ENCODE peak calls at places on chromosomes 7 and 10, in nine cellular contexts. One of them, this sample, is unnamed. For H3K27me3, the result is how much of the 10 kb centered on the place peaks cover.

GRCh38 chr7:12769464-12769863 is 82.0 kb downstream of the ARL4A start:
- DNase-seq in neural progenitor cell: no peak
- DNase-seq in GM23248: peak
- DNase-seq in dorsolateral prefrontal cortex: no peak
- DNase-seq in mammary epithelial cell: no peak
- DNase-seq in GM12878: no peak
- DNase-seq in CD4-positive, alpha-beta T cell: no peak
- DNase-seq in lung: no peak
- DNase-seq in PC-3: peak
- DNase-seq in this sample: no peak

GRCh38 chr7:142557971-142558582 is 191.2 kb upstream of the PRSS1 start:
- DNase-seq in mammary epithelial cell: peak
- DNase-seq in lung: no peak
- DNase-seq in GM12878: no peak
- DNase-seq in GM23248: peak
- DNase-seq in dorsolateral prefrontal cortex: no peak
- DNase-seq in PC-3: peak
- DNase-seq in CD4-positive, alpha-beta T cell: peak
- DNase-seq in neural progenitor cell: peak
- DNase-seq in this sample: no peak

GRCh38 chr7:124702385-124702784 is 63.2 kb downstream of the GPR37 start:
- DNase-seq in lung: no peak
- DNase-seq in dorsolateral prefrontal cortex: no peak
- DNase-seq in GM23248: no peak
- DNase-seq in mammary epithelial cell: peak
- DNase-seq in PC-3: peak
- DNase-seq in neural progenitor cell: no peak
- DNase-seq in GM12878: no peak
- DNase-seq in CD4-positive, alpha-beta T cell: no peak
- DNase-seq in this sample: no peak

GRCh38 chr7:107850671-107851070 is 40.3 kb upstream of the DLD start:
- DNase-seq in mammary epithelial cell: no peak
- DNase-seq in GM23248: peak
- DNase-seq in lung: no peak
- DNase-seq in PC-3: no peak
- DNase-seq in CD4-positive, alpha-beta T cell: no peak
- DNase-seq in dorsolateral prefrontal cortex: no peak
- DNase-seq in neural progenitor cell: no peak
- DNase-seq in GM12878: no peak
- DNase-seq in this sample: no peak

GRCh38 chr10:115963848-115964247 is 309.2 kb downstream of the GFRA1 start:
- DNase-seq in mammary epithelial cell: no peak
- DNase-seq in lung: no peak
- DNase-seq in dorsolateral prefrontal cortex: no peak
- DNase-seq in GM23248: peak
- DNase-seq in CD4-positive, alpha-beta T cell: no peak
- DNase-seq in neural progenitor cell: peak
- DNase-seq in GM12878: no peak
- DNase-seq in PC-3: no peak
- DNase-seq in this sample: no peak

GRCh38 chr10:97676770-97677581 is 10.1 kb downstream of the AVPI1 start:
- DNase-seq in lung: peak
- DNase-seq in GM12878: no peak
- DNase-seq in CD4-positive, alpha-beta T cell: peak
- DNase-seq in GM23248: peak
- DNase-seq in dorsolateral prefrontal cortex: no peak
- DNase-seq in neural progenitor cell: peak
- DNase-seq in mammary epithelial cell: peak
- DNase-seq in PC-3: peak
- DNase-seq in this sample: no peak

GRCh38 chr10:98858525-98858924 is 377.1 kb downstream of the HPSE2 start:
- DNase-seq in PC-3: peak
- DNase-seq in GM12878: no peak
- DNase-seq in dorsolateral prefrontal cortex: no peak
- DNase-seq in neural progenitor cell: peak
- DNase-seq in lung: no peak
- DNase-seq in mammary epithelial cell: no peak
- DNase-seq in CD4-positive, alpha-beta T cell: no peak
- DNase-seq in GM23248: no peak
- DNase-seq in this sample: no peak

GRCh38 chr7:28483112-28483511 is 70.8 kb downstream of the CREB5 start:
- DNase-seq in lung: no peak
- DNase-seq in neural progenitor cell: no peak
- DNase-seq in GM12878: no peak
- DNase-seq in PC-3: peak
- DNase-seq in mammary epithelial cell: no peak
- DNase-seq in dorsolateral prefrontal cortex: no peak
- DNase-seq in CD4-positive, alpha-beta T cell: no peak
- DNase-seq in GM23248: peak
- DNase-seq in this sample: no peak

GRCh38 chr10:71765176-71765906 is 8.0 kb downstream of the VSIR start:
- DNase-seq in CD4-positive, alpha-beta T cell: no peak
- DNase-seq in neural progenitor cell: no peak
- DNase-seq in lung: no peak
- DNase-seq in mammary epithelial cell: no peak
- DNase-seq in GM23248: peak
- DNase-seq in GM12878: no peak
- DNase-seq in dorsolateral prefrontal cortex: no peak
- DNase-seq in PC-3: peak
- DNase-seq in this sample: no peak

GRCh38 chr7:23106491-23106800 is 861 bp downstream of the KLHL7 start:
- DNase-seq in neural progenitor cell: peak
- DNase-seq in PC-3: peak
- DNase-seq in lung: no peak
- DNase-seq in GM23248: no peak
- DNase-seq in dorsolateral prefrontal cortex: no peak
- DNase-seq in CD4-positive, alpha-beta T cell: no peak
- DNase-seq in GM12878: no peak
- DNase-seq in mammary epithelial cell: no peak
- DNase-seq in this sample: no peak

GRCh38 chr10:29039659-29040309 is 249.1 kb upstream of the LYZL1 start:
- DNase-seq in PC-3: peak
- DNase-seq in GM12878: no peak
- DNase-seq in mammary epithelial cell: peak
- DNase-seq in dorsolateral prefrontal cortex: no peak
- DNase-seq in CD4-positive, alpha-beta T cell: no peak
- DNase-seq in lung: no peak
- DNase-seq in GM23248: peak
- DNase-seq in neural progenitor cell: no peak
- DNase-seq in this sample: peak

GRCh38 chr7:43071604-43072003 is 40.8 kb upstream of the HECW1 start:
- DNase-seq in GM23248: peak
- DNase-seq in lung: no peak
- DNase-seq in neural progenitor cell: peak
- DNase-seq in PC-3: peak
- DNase-seq in GM12878: no peak
- DNase-seq in dorsolateral prefrontal cortex: no peak
- DNase-seq in CD4-positive, alpha-beta T cell: no peak
- DNase-seq in mammary epithelial cell: no peak
- DNase-seq in this sample: no peak

GRCh38 chr7:5436003-5436678 is 12.5 kb upstream of the TNRC18 start:
- DNase-seq in CD4-positive, alpha-beta T cell: no peak
- DNase-seq in PC-3: no peak
- DNase-seq in dorsolateral prefrontal cortex: no peak
- DNase-seq in neural progenitor cell: no peak
- DNase-seq in mammary epithelial cell: no peak
- DNase-seq in GM23248: no peak
- DNase-seq in lung: no peak
- DNase-seq in GM12878: no peak
- DNase-seq in this sample: no peak

DNA sequence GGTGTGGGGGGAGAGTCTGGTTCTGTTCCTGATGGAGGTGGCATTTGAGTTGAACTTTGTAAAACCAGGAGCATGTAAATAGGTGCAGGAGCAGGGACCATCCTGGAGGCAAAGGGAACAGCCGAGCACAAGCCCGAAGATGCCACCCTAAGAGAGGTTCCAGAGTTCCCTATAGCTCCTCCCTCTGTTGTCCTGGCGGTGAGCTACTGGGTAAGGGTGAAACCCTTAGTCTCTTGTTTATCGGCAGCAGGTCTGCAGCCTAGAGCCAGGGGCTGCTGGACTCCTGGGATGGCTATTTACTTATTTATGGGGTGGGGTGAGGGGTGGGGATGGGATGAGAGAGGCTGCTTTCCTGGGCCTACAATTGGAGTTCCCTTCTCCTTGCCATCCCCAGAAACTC is 6.5 kb upstream of the LBX1 start:
- DNase-seq in GM12878: no peak
- DNase-seq in dorsolateral prefrontal cortex: no peak
- DNase-seq in neural progenitor cell: peak
- DNase-seq in mammary epithelial cell: no peak
- DNase-seq in GM23248: no peak
- DNase-seq in PC-3: no peak
- DNase-seq in CD4-positive, alpha-beta T cell: no peak
- DNase-seq in lung: no peak
- DNase-seq in this sample: no peak
- H3K27me3 ChIP-seq in GM12878: under half
- H3K27me3 ChIP-seq in dorsolateral prefrontal cortex: half or more
- H3K27me3 ChIP-seq in neural progenitor cell: half or more
- H3K27me3 ChIP-seq in mammary epithelial cell: under half
- H3K27me3 ChIP-seq in GM23248: half or more
- H3K27me3 ChIP-seq in PC-3: under half
- H3K27me3 ChIP-seq in CD4-positive, alpha-beta T cell: half or more
- H3K27me3 ChIP-seq in lung: under half
- H3K27me3 ChIP-seq in this sample: half or more

GRCh38 chr10:68075550-68076004 is 494 bp upstream of the HERC4 start:
- DNase-seq in PC-3: no peak
- DNase-seq in dorsolateral prefrontal cortex: no peak
- DNase-seq in CD4-positive, alpha-beta T cell: no peak
- DNase-seq in GM23248: no peak
- DNase-seq in neural progenitor cell: no peak
- DNase-seq in lung: no peak
- DNase-seq in mammary epithelial cell: no peak
- DNase-seq in GM12878: no peak
- DNase-seq in this sample: no peak
- H3K27me3 ChIP-seq in PC-3: under half
- H3K27me3 ChIP-seq in dorsolateral prefrontal cortex: under half
- H3K27me3 ChIP-seq in CD4-positive, alpha-beta T cell: under half
- H3K27me3 ChIP-seq in GM23248: under half
- H3K27me3 ChIP-seq in neural progenitor cell: under half
- H3K27me3 ChIP-seq in lung: under half
- H3K27me3 ChIP-seq in mammary epithelial cell: under half
- H3K27me3 ChIP-seq in GM12878: under half
- H3K27me3 ChIP-seq in this sample: under half

GRCh38 chr10:95290801-95291633 is at the start of gene PDLIM1:
- DNase-seq in lung: peak
- DNase-seq in mammary epithelial cell: peak
- DNase-seq in PC-3: peak
- DNase-seq in GM12878: no peak
- DNase-seq in dorsolateral prefrontal cortex: no peak
- DNase-seq in neural progenitor cell: peak
- DNase-seq in CD4-positive, alpha-beta T cell: peak
- DNase-seq in GM23248: peak
- DNase-seq in this sample: no peak

GRCh38 chr10:95290446-95290800 is 380 bp downstream of the PDLIM1 start:
- DNase-seq in PC-3: no peak
- DNase-seq in lung: no peak
- DNase-seq in CD4-positive, alpha-beta T cell: no peak
- DNase-seq in dorsolateral prefrontal cortex: no peak
- DNase-seq in GM12878: no peak
- DNase-seq in neural progenitor cell: peak
- DNase-seq in mammary epithelial cell: no peak
- DNase-seq in GM23248: peak
- DNase-seq in this sample: no peak

GRCh38 chr10:95291634-95292039 is 834 bp upstream of the PDLIM1 start:
- DNase-seq in GM12878: no peak
- DNase-seq in PC-3: no peak
- DNase-seq in mammary epithelial cell: no peak
- DNase-seq in GM23248: no peak
- DNase-seq in lung: no peak
- DNase-seq in CD4-positive, alpha-beta T cell: no peak
- DNase-seq in dorsolateral prefrontal cortex: no peak
- DNase-seq in neural progenitor cell: no peak
- DNase-seq in this sample: no peak

GRCh38 chr10:95289003-95289920 is 1.5 kb downstream of the PDLIM1 start:
- DNase-seq in GM12878: no peak
- DNase-seq in CD4-positive, alpha-beta T cell: no peak
- DNase-seq in dorsolateral prefrontal cortex: no peak
- DNase-seq in lung: no peak
- DNase-seq in mammary epithelial cell: peak
- DNase-seq in neural progenitor cell: peak
- DNase-seq in PC-3: peak
- DNase-seq in GM23248: peak
- DNase-seq in this sample: no peak

DNA sequence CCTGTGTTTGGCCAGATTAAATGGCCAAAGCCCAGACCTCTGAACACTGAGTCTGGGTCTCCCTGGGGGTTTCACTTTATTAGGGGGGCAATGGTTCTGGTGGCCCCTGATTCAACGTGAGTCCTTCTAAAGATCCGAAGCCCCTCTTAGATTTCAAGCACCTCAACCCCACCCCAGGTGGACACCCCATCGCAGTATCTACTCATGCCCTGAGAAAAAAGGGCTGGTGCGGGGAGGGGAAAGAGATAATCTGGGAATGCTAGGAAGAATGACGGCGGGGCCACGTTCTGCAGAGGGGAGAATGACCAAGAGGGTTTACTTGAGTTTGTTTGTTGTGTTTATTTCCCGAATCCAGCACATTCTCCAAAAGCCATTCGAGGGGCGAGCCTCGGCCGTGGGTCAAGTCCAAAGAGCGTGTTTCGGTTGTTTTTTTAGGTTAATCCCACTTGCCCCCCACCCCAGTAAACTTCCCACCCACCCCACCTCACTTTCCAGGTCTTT is 832 bp downstream of the PDLIM1 start:
- DNase-seq in GM12878: no peak
- DNase-seq in neural progenitor cell: no peak
- DNase-seq in GM23248: peak
- DNase-seq in dorsolateral prefrontal cortex: no peak
- DNase-seq in mammary epithelial cell: no peak
- DNase-seq in CD4-positive, alpha-beta T cell: no peak
- DNase-seq in PC-3: no peak
- DNase-seq in lung: no peak
- DNase-seq in this sample: no peak
- H3K27me3 ChIP-seq in GM12878: under half
- H3K27me3 ChIP-seq in neural progenitor cell: half or more
- H3K27me3 ChIP-seq in GM23248: under half
- H3K27me3 ChIP-seq in dorsolateral prefrontal cortex: half or more
- H3K27me3 ChIP-seq in mammary epithelial cell: under half
- H3K27me3 ChIP-seq in CD4-positive, alpha-beta T cell: under half
- H3K27me3 ChIP-seq in PC-3: under half
- H3K27me3 ChIP-seq in lung: under half
- H3K27me3 ChIP-seq in this sample: under half

GRCh38 chr7:8435120-8435519 is 1.7 kb downstream of the NXPH1 start:
- DNase-seq in lung: no peak
- DNase-seq in neural progenitor cell: peak
- DNase-seq in CD4-positive, alpha-beta T cell: no peak
- DNase-seq in mammary epithelial cell: no peak
- DNase-seq in GM23248: no peak
- DNase-seq in GM12878: no peak
- DNase-seq in dorsolateral prefrontal cortex: no peak
- DNase-seq in PC-3: no peak
- DNase-seq in this sample: no peak
- H3K27me3 ChIP-seq in lung: under half
- H3K27me3 ChIP-seq in neural progenitor cell: half or more
- H3K27me3 ChIP-seq in CD4-positive, alpha-beta T cell: half or more
- H3K27me3 ChIP-seq in mammary epithelial cell: under half
- H3K27me3 ChIP-seq in GM23248: half or more
- H3K27me3 ChIP-seq in GM12878: under half
- H3K27me3 ChIP-seq in dorsolateral prefrontal cortex: half or more
- H3K27me3 ChIP-seq in PC-3: under half
- H3K27me3 ChIP-seq in this sample: half or more

This sample was measured in kidney epithelial cell.